ENCODE peak calls at places on chromosomes 12 and 14, in four cellular contexts. N, R, Y and J are unnamed samples.

GRCh38 chr12:81450920-81451739 is 308.0 kb downstream of the PPFIA2 start:
- DNase-seq in N (peak), R (peak), Y (peak), J (peak)

GRCh38 chr14:90056821-90057220 is 5.0 kb upstream of the KCNK13 start:
- DNase-seq in N (no peak), R (no peak), Y (peak), J (no peak)

GRCh38 chr14:33809456-33809855 is 141.4 kb downstream of the EGLN3 start:
- DNase-seq in N (no peak), R (no peak), Y (no peak), J (no peak)

GRCh38 chr12:76720068-76720467 is 43.8 kb upstream of the ZDHHC17 start:
- DNase-seq in N (no peak), R (no peak), Y (no peak), J (no peak)

GRCh38 chr14:36852853-36853634 is 191.4 kb downstream of the PAX9 start:
- DNase-seq in N (no peak), R (no peak), Y (no peak), J (no peak)

GRCh38 chr12:121917950-121918678 is at the start of gene CFAP251:
- DNase-seq in N (peak), R (no peak), Y (peak), J (peak)

GRCh38 chr12:64099430-64099829 is 122.7 kb downstream of the KICS2 start:
- DNase-seq in N (no peak), R (peak), Y (no peak), J (no peak)

GRCh38 chr14:85531141-85531593 is 1.2 kb downstream of the FLRT2 start:
- DNase-seq in N (peak), R (peak), Y (peak), J (peak)

GRCh38 chr14:36339817-36340216 is 19.4 kb upstream of the MBIP start:
- DNase-seq in N (no peak), R (no peak), Y (no peak), J (no peak)

GRCh38 chr14:48052973-48053372 is 377.6 kb upstream of the MDGA2 start:
- DNase-seq in N (no peak), R (no peak), Y (no peak), J (no peak)

GRCh38 chr14:68141531-68142088 is 322.0 kb downstream of the RAD51B start:
- DNase-seq in N (no peak), R (no peak), Y (no peak), J (no peak)

GRCh38 chr12:17971850-17972249 is 118.1 kb downstream of the RERGL start:
- DNase-seq in N (no peak), R (no peak), Y (no peak), J (no peak)

GRCh38 chr12:104372048-104372720 is 68.6 kb downstream of the EID3 start:
- DNase-seq in N (no peak), R (no peak), Y (no peak), J (no peak)

GRCh38 chr14:37036669-37037341 is 135.6 kb downstream of the SLC25A21 start:
- DNase-seq in N (no peak), R (peak), Y (no peak), J (no peak)

GRCh38 chr12:93618891-93619410 is 46.5 kb downstream of the SOCS2 start:
- DNase-seq in N (no peak), R (no peak), Y (no peak), J (no peak)

GRCh38 chr14:28163261-28163660 is 603.3 kb upstream of the FOXG1 start:
- DNase-seq in N (no peak), R (no peak), Y (no peak), J (no peak)

GRCh38 chr14:88599761-88600439 is 37.1 kb downstream of the ZC3H14 start:
- DNase-seq in N (no peak), R (no peak), Y (no peak), J (no peak)